ENCODE peak calls at places on chromosomes 7 and 10, in eight cellular contexts. One of them, this sample, is unnamed.

GRCh38 chr7:63080831-63081230 is 917.8 kb upstream of the ZNF722 start:
- DNase-seq in kidney glomerular epithelial cell: no peak
- DNase-seq in kidney: no peak
- DNase-seq in stimulated activated CD4-positive, alpha-beta T cell treated with anti-CD3 and anti-CD28 coated beads, Interleukin-12 subunit alpha, Interleukin-12 subunit beta, amount 100 ng/mL, for 48 hours: no peak
- DNase-seq in mesendoderm: no peak
- DNase-seq in NCI-H2081: no peak
- DNase-seq in epithelial cell of esophagus: no peak
- DNase-seq in T-helper 9 cell: no peak
- DNase-seq in this sample: no peak

GRCh38 chr10:44960482-44961230 is 1.1 kb downstream of the RASSF4 start:
- DNase-seq in kidney glomerular epithelial cell: no peak
- DNase-seq in kidney: no peak
- DNase-seq in stimulated activated CD4-positive, alpha-beta T cell treated with anti-CD3 and anti-CD28 coated beads, Interleukin-12 subunit alpha, Interleukin-12 subunit beta, amount 100 ng/mL, for 48 hours: no peak
- DNase-seq in mesendoderm: no peak
- DNase-seq in NCI-H2081: no peak
- DNase-seq in epithelial cell of esophagus: no peak
- DNase-seq in T-helper 9 cell: no peak
- DNase-seq in this sample: no peak

GRCh38 chr7:69799048-69799697 is 200.9 kb downstream of the AUTS2 start:
- DNase-seq in kidney glomerular epithelial cell: no peak
- DNase-seq in kidney: no peak
- DNase-seq in stimulated activated CD4-positive, alpha-beta T cell treated with anti-CD3 and anti-CD28 coated beads, Interleukin-12 subunit alpha, Interleukin-12 subunit beta, amount 100 ng/mL, for 48 hours: no peak
- DNase-seq in mesendoderm: no peak
- DNase-seq in NCI-H2081: no peak
- DNase-seq in epithelial cell of esophagus: no peak
- DNase-seq in T-helper 9 cell: no peak
- DNase-seq in this sample: no peak

GRCh38 chr10:480928-481551 is 208.4 kb downstream of the DIP2C start:
- DNase-seq in kidney glomerular epithelial cell: no peak
- DNase-seq in kidney: peak; percentile 65
- DNase-seq in stimulated activated CD4-positive, alpha-beta T cell treated with anti-CD3 and anti-CD28 coated beads, Interleukin-12 subunit alpha, Interleukin-12 subunit beta, amount 100 ng/mL, for 48 hours: no peak
- DNase-seq in mesendoderm: no peak
- DNase-seq in NCI-H2081: peak; percentile 10
- DNase-seq in epithelial cell of esophagus: no peak
- DNase-seq in T-helper 9 cell: no peak
- DNase-seq in this sample: no peak

GRCh38 chr7:157991761-157992160 is 595.9 kb downstream of the PTPRN2 start:
- DNase-seq in kidney glomerular epithelial cell: no peak
- DNase-seq in kidney: peak; percentile 36
- DNase-seq in stimulated activated CD4-positive, alpha-beta T cell treated with anti-CD3 and anti-CD28 coated beads, Interleukin-12 subunit alpha, Interleukin-12 subunit beta, amount 100 ng/mL, for 48 hours: no peak
- DNase-seq in mesendoderm: no peak
- DNase-seq in NCI-H2081: no peak
- DNase-seq in epithelial cell of esophagus: no peak
- DNase-seq in T-helper 9 cell: no peak
- DNase-seq in this sample: no peak

GRCh38 chr7:43700059-43700501 is 29.2 kb downstream of the COA1 start:
- DNase-seq in kidney glomerular epithelial cell: peak; percentile 41
- DNase-seq in kidney: no peak
- DNase-seq in stimulated activated CD4-positive, alpha-beta T cell treated with anti-CD3 and anti-CD28 coated beads, Interleukin-12 subunit alpha, Interleukin-12 subunit beta, amount 100 ng/mL, for 48 hours: no peak
- DNase-seq in mesendoderm: peak; percentile 44
- DNase-seq in NCI-H2081: peak; percentile 37
- DNase-seq in epithelial cell of esophagus: peak; percentile 65
- DNase-seq in T-helper 9 cell: no peak
- DNase-seq in this sample: peak; percentile 35

GRCh38 chr7:78770422-78771410 is 682.8 kb downstream of the MAGI2 start:
- DNase-seq in kidney glomerular epithelial cell: no peak
- DNase-seq in kidney: no peak
- DNase-seq in stimulated activated CD4-positive, alpha-beta T cell treated with anti-CD3 and anti-CD28 coated beads, Interleukin-12 subunit alpha, Interleukin-12 subunit beta, amount 100 ng/mL, for 48 hours: no peak
- DNase-seq in mesendoderm: peak; percentile 93
- DNase-seq in NCI-H2081: peak; percentile 54
- DNase-seq in epithelial cell of esophagus: peak; percentile 16
- DNase-seq in T-helper 9 cell: no peak
- DNase-seq in this sample: peak; percentile 57

GRCh38 chr7:125098377-125098970 is 168.8 kb upstream of the POT1 start:
- DNase-seq in kidney glomerular epithelial cell: peak; percentile 29
- DNase-seq in kidney: no peak
- DNase-seq in stimulated activated CD4-positive, alpha-beta T cell treated with anti-CD3 and anti-CD28 coated beads, Interleukin-12 subunit alpha, Interleukin-12 subunit beta, amount 100 ng/mL, for 48 hours: no peak
- DNase-seq in mesendoderm: no peak
- DNase-seq in NCI-H2081: no peak
- DNase-seq in epithelial cell of esophagus: peak; percentile 47
- DNase-seq in T-helper 9 cell: no peak
- DNase-seq in this sample: no peak

GRCh38 chr7:42661312-42661711 is 250.6 kb downstream of the C7orf25 start:
- DNase-seq in kidney glomerular epithelial cell: peak; percentile 9
- DNase-seq in kidney: no peak
- DNase-seq in stimulated activated CD4-positive, alpha-beta T cell treated with anti-CD3 and anti-CD28 coated beads, Interleukin-12 subunit alpha, Interleukin-12 subunit beta, amount 100 ng/mL, for 48 hours: no peak
- DNase-seq in mesendoderm: no peak
- DNase-seq in NCI-H2081: no peak
- DNase-seq in epithelial cell of esophagus: peak; percentile 94
- DNase-seq in T-helper 9 cell: no peak
- DNase-seq in this sample: no peak